ENCODE peak calls at places on chromosome 5, in five cellular contexts. One of them, this sample, is unnamed.

GRCh38 chr5:179317411-179318192 is 27.7 kb downstream of the ADAMTS2 start:
- DNase-seq in GM13977: no peak
- DNase-seq in RPMI8226: no peak
- DNase-seq in IMR-90: no peak
- DNase-seq in PC-9: no peak
- DNase-seq in this sample: no peak

GRCh38 chr5:4613440-4613839 is 526.7 kb upstream of the ADAMTS16 start:
- DNase-seq in GM13977: no peak
- DNase-seq in PC-9: no peak
- DNase-seq in RPMI8226: no peak
- DNase-seq in IMR-90: no peak
- DNase-seq in this sample: no peak

GRCh38 chr5:116459306-116459705 is 115.3 kb downstream of the SEMA6A start:
- DNase-seq in GM13977: no peak
- DNase-seq in IMR-90: no peak
- DNase-seq in RPMI8226: no peak
- DNase-seq in PC-9: no peak
- DNase-seq in this sample: no peak

GRCh38 chr5:86979801-86980510 is 287.7 kb upstream of the RASA1 start:
- DNase-seq in RPMI8226: no peak
- DNase-seq in PC-9: no peak
- DNase-seq in GM13977: no peak
- DNase-seq in IMR-90: peak
- DNase-seq in this sample: peak

GRCh38 chr5:161380550-161380949 is 166.0 kb downstream of the GABRB2 start:
- DNase-seq in PC-9: no peak
- DNase-seq in GM13977: no peak
- DNase-seq in IMR-90: no peak
- DNase-seq in RPMI8226: no peak
- DNase-seq in this sample: no peak

GRCh38 chr5:107669543-107670027 is 1.2 kb downstream of the EFNA5 start:
- DNase-seq in PC-9: peak
- DNase-seq in RPMI8226: peak
- DNase-seq in IMR-90: peak
- DNase-seq in GM13977: peak
- DNase-seq in this sample: peak

GRCh38 chr5:14735944-14736343 is 71.4 kb downstream of the OTULIN start:
- DNase-seq in PC-9: no peak
- DNase-seq in IMR-90: no peak
- DNase-seq in RPMI8226: no peak
- DNase-seq in GM13977: no peak
- DNase-seq in this sample: no peak

GRCh38 chr5:124735169-124735858 is 11.1 kb downstream of the ZNF608 start:
- DNase-seq in PC-9: no peak
- DNase-seq in IMR-90: no peak
- DNase-seq in RPMI8226: no peak
- DNase-seq in GM13977: peak
- DNase-seq in this sample: no peak

GRCh38 chr5:15957124-15957523 is 222.5 kb downstream of the MARCHF11 start:
- DNase-seq in RPMI8226: no peak
- DNase-seq in PC-9: no peak
- DNase-seq in IMR-90: no peak
- DNase-seq in GM13977: no peak
- DNase-seq in this sample: no peak

GRCh38 chr5:1747803-1748085 is 51.9 kb downstream of the MRPL36 start:
- DNase-seq in GM13977: no peak
- DNase-seq in IMR-90: no peak
- DNase-seq in RPMI8226: no peak
- DNase-seq in PC-9: no peak
- DNase-seq in this sample: no peak

GRCh38 chr5:58439094-58439644 is 20.7 kb downstream of the PLK2 start:
- DNase-seq in PC-9: no peak
- DNase-seq in RPMI8226: no peak
- DNase-seq in GM13977: no peak
- DNase-seq in IMR-90: no peak
- DNase-seq in this sample: no peak

GRCh38 chr5:72363146-72363802 is 43.1 kb downstream of the PTCD2 start:
- DNase-seq in GM13977: no peak
- DNase-seq in IMR-90: peak
- DNase-seq in PC-9: peak
- DNase-seq in RPMI8226: no peak
- DNase-seq in this sample: peak

GRCh38 chr5:71895546-71895945 is 176.5 kb downstream of the CARTPT start:
- DNase-seq in GM13977: no peak
- DNase-seq in IMR-90: no peak
- DNase-seq in RPMI8226: no peak
- DNase-seq in PC-9: no peak
- DNase-seq in this sample: peak

GRCh38 chr5:139459451-139459934 is 3.0 kb downstream of the ECSCR start:
- DNase-seq in RPMI8226: no peak
- DNase-seq in PC-9: no peak
- DNase-seq in GM13977: peak
- DNase-seq in IMR-90: no peak
- DNase-seq in this sample: no peak

GRCh38 chr5:76715734-76716455 is at the start of gene F2R:
- DNase-seq in IMR-90: peak
- DNase-seq in GM13977: peak
- DNase-seq in PC-9: peak
- DNase-seq in RPMI8226: peak
- DNase-seq in this sample: peak

GRCh38 chr5:137564475-137564961 is 65.4 kb upstream of the SPOCK1 start:
- DNase-seq in IMR-90: no peak
- DNase-seq in GM13977: no peak
- DNase-seq in RPMI8226: no peak
- DNase-seq in PC-9: no peak
- DNase-seq in this sample: peak

GRCh38 chr5:173864126-173865075 is 23.7 kb upstream of the CPEB4 start:
- DNase-seq in PC-9: no peak
- DNase-seq in GM13977: no peak
- DNase-seq in IMR-90: no peak
- DNase-seq in RPMI8226: no peak
- DNase-seq in this sample: no peak

GRCh38 chr5:72021651-72022357 is 85.5 kb upstream of the MAP1B start:
- DNase-seq in PC-9: no peak
- DNase-seq in IMR-90: no peak
- DNase-seq in RPMI8226: no peak
- DNase-seq in GM13977: no peak
- DNase-seq in this sample: no peak

GRCh38 chr5:66710557-66710956 is 114.4 kb downstream of the MAST4 start:
- DNase-seq in PC-9: no peak
- DNase-seq in IMR-90: peak
- DNase-seq in GM13977: no peak
- DNase-seq in RPMI8226: no peak
- DNase-seq in this sample: no peak

GRCh38 chr5:51484326-51484725 is 101.1 kb downstream of the ISL1 start:
- DNase-seq in IMR-90: no peak
- DNase-seq in GM13977: no peak
- DNase-seq in RPMI8226: no peak
- DNase-seq in PC-9: no peak
- DNase-seq in this sample: peak

GRCh38 chr5:3796736-3797135 is 201.1 kb downstream of the IRX1 start:
- DNase-seq in GM13977: no peak
- DNase-seq in RPMI8226: no peak
- DNase-seq in IMR-90: no peak
- DNase-seq in PC-9: no peak
- DNase-seq in this sample: no peak

GRCh38 chr5:51518607-51519006 is 135.4 kb downstream of the ISL1 start:
- DNase-seq in GM13977: no peak
- DNase-seq in PC-9: no peak
- DNase-seq in IMR-90: no peak
- DNase-seq in RPMI8226: no peak
- DNase-seq in this sample: no peak

GRCh38 chr5:124979174-124979573 is 232.7 kb upstream of the ZNF608 start:
- DNase-seq in IMR-90: peak
- DNase-seq in RPMI8226: no peak
- DNase-seq in PC-9: no peak
- DNase-seq in GM13977: no peak
- DNase-seq in this sample: no peak

GRCh38 chr5:14176888-14177287 is 33.7 kb downstream of the TRIO start:
- DNase-seq in IMR-90: no peak
- DNase-seq in GM13977: no peak
- DNase-seq in RPMI8226: no peak
- DNase-seq in PC-9: no peak
- DNase-seq in this sample: no peak

GRCh38 chr5:179148703-179149170 is 88.6 kb downstream of the ZNF354C start:
- DNase-seq in IMR-90: no peak
- DNase-seq in RPMI8226: no peak
- DNase-seq in PC-9: no peak
- DNase-seq in GM13977: no peak
- DNase-seq in this sample: no peak

GRCh38 chr5:172010278-172010677 is 3.8 kb upstream of the FBXW11 start:
- DNase-seq in IMR-90: no peak
- DNase-seq in GM13977: no peak
- DNase-seq in RPMI8226: no peak
- DNase-seq in PC-9: no peak
- DNase-seq in this sample: no peak

GRCh38 chr5:135178476-135179155 is 144.6 kb upstream of the PITX1 start:
- DNase-seq in PC-9: no peak
- DNase-seq in RPMI8226: no peak
- DNase-seq in GM13977: no peak
- DNase-seq in IMR-90: no peak
- DNase-seq in this sample: no peak

GRCh38 chr5:168286386-168286785 is 5.1 kb upstream of the WWC1 start:
- DNase-seq in GM13977: no peak
- DNase-seq in IMR-90: no peak
- DNase-seq in RPMI8226: no peak
- DNase-seq in PC-9: no peak
- DNase-seq in this sample: no peak

GRCh38 chr5:150498501-150498900 is 9.4 kb upstream of the NDST1 start:
- DNase-seq in GM13977: no peak
- DNase-seq in IMR-90: no peak
- DNase-seq in PC-9: peak
- DNase-seq in RPMI8226: no peak
- DNase-seq in this sample: no peak

GRCh38 chr5:135999396-136000139 is 29.2 kb upstream of the TGFBI start:
- DNase-seq in PC-9: no peak
- DNase-seq in GM13977: no peak
- DNase-seq in IMR-90: peak
- DNase-seq in RPMI8226: no peak
- DNase-seq in this sample: peak

GRCh38 chr5:43231977-43232376 is 40.0 kb downstream of the NIM1K start:
- DNase-seq in RPMI8226: peak
- DNase-seq in IMR-90: no peak
- DNase-seq in PC-9: peak
- DNase-seq in GM13977: no peak
- DNase-seq in this sample: no peak

GRCh38 chr5:147851578-147851977 is 20.1 kb upstream of the SPINK1 start:
- DNase-seq in GM13977: no peak
- DNase-seq in IMR-90: no peak
- DNase-seq in RPMI8226: no peak
- DNase-seq in PC-9: no peak
- DNase-seq in this sample: no peak

This sample was measured in kidney glomerular epithelial cell.